ENCODE peak calls at places on chromosome 5, in four cellular contexts. E is K562, D is GM12878, G is HL-60. J is an unnamed sample.
A peak's percentile ranks its signal among the peaks of the same experiment; 100 is the strongest.

GRCh38 chr5:148858106-148858505 is 31.7 kb downstream of the ADRB2 start:
- DNase-seq in G (no peak), E (no peak), D (no peak), J (no peak)

GRCh38 chr5:134649163-134649916 is 755 bp downstream of the SEC24A start:
- DNase-seq in E (peak; percentile 55), D (no peak), G (no peak), J (no peak)

GRCh38 chr5:68547621-68548020 is 332.1 kb downstream of the PIK3R1 start:
- DNase-seq in G (no peak), E (no peak), D (no peak), J (no peak)

GRCh38 chr5:147752666-147753290 is 29.8 kb downstream of the JAKMIP2 start:
- DNase-seq in D (no peak), G (no peak), E (no peak), J (no peak)

GRCh38 chr5:142109356-142110045 is 922 bp downstream of the NDFIP1 start:
- DNase-seq in E (peak; percentile 44), D (no peak), G (peak; percentile 22), J (peak; percentile 11)

GRCh38 chr5:16548115-16548514 is 68.7 kb downstream of the RETREG1 start:
- DNase-seq in E (no peak), D (no peak), G (no peak), J (no peak)

GRCh38 chr5:123545506-123545905 is 33.5 kb downstream of the CSNK1G3 start:
- DNase-seq in D (no peak), G (no peak), E (peak; percentile 45), J (no peak)

GRCh38 chr5:15238006-15238405 is 262.0 kb upstream of the FBXL7 start:
- DNase-seq in D (no peak), G (no peak), E (no peak), J (no peak)

GRCh38 chr5:157516626-157517325 is 56.8 kb downstream of the NIPAL4 start:
- DNase-seq in E (no peak), D (no peak), G (no peak), J (no peak)

GRCh38 chr5:72441861-72442540 is 65.2 kb downstream of the ZNF366 start:
- DNase-seq in G (no peak), E (no peak), D (no peak), J (no peak)

GRCh38 chr5:9947231-9947693 is 302.4 kb downstream of the ATPSCKMT start:
- DNase-seq in D (peak; percentile 24), E (no peak), G (no peak), J (no peak)

GRCh38 chr5:116084231-116084630 is 594 bp upstream of the COMMD10 start:
- DNase-seq in E (peak; percentile 62), D (no peak), G (peak; percentile 14), J (no peak)

GRCh38 chr5:160601045-160601444 is 179.4 kb downstream of the PTTG1 start:
- DNase-seq in D (no peak), G (no peak), E (no peak), J (no peak)

GRCh38 chr5:115179068-115179958 is 9.6 kb upstream of the TRIM36 start:
- DNase-seq in G (no peak), D (no peak), E (no peak), J (peak; percentile 20)

DNA sequence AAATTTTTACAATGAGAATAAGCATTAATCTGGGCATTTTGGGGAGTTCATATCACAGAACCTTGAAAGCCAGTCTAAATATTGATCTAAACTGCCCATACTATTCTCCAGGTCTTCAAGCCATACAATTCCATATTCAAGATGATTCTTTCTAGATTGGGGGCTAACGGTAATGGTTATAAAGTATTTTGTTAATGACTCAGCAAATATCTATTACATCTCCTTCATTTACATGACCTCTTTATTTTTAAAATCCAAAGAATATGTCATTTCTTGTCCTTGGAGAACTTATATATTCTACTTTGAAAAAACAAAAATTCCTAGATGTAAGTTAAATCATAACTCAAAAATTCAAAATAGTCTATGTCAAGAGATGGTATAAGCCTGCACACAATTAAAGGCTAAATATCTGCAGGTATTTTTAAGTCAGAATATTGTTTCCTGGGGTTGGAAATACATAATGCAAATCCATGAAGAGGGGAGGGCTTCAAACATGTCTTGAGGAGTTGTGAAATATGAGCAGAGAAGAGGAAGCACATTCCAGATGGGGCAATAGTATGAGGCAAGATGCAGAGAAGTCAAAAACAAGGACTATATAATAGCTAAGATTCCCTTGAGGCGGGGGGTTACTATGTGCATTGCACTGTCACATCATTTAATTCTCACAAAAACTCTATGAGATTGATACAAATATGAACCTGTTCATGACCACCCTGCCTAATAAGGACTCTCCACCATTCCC is 526.4 kb downstream of the NR2F1-AS1 start:
- DNase-seq in D (no peak), G (peak; percentile 42), E (no peak), J (no peak)
- TF ChIP-seq SPI1 in D (no peak), G (no peak), E (no peak), J (no peak)

DNA sequence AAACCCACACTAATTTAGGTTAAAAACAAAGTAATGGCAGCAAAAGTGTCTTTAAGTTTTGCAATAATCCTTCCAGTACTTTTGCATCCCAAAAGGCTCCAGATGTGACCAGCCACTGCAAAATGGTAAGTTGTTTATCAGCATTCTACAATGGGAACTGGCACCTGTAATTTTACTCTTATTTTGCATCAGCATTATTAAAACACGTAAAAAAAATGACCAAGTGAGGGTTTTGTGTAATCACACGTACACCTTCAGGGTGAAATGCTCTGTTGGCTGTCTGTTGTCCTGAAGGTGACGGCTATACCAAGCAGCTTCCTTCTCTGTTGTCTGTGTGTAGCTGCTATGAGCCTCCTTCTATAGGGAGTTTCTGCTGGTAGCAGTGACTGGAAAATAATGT is 36.9 kb upstream of the SSBP2 start:
- DNase-seq in E (peak; percentile 27), G (peak; percentile 6), D (no peak), J (no peak)
- TF ChIP-seq SPI1 in E (no peak), G (no peak), D (no peak), J (no peak)

DNA sequence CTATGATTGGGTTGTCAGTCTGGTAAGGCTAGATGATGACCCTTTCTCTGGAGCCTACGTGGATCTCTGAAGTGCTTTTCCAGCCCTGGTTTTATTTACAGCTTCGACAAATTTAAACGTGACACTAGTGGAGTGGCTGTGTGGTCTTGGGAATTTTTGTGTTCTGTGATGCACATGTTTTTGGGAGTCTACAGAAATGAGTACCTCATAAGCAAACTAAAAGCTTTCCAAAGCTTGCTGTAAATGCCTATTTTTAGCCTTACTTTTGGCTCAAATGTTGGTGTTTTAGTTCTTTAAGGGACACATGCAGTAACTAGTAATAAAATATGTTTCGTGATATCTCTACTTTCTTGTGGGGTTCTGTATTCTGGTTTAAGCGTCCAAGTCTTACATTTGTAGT is 3.3 kb downstream of the LARP1 start:
- DNase-seq in D (no peak), E (no peak), G (no peak), J (no peak)
- TF ChIP-seq SPI1 in D (no peak), E (no peak), G (no peak), J (no peak)

DNA sequence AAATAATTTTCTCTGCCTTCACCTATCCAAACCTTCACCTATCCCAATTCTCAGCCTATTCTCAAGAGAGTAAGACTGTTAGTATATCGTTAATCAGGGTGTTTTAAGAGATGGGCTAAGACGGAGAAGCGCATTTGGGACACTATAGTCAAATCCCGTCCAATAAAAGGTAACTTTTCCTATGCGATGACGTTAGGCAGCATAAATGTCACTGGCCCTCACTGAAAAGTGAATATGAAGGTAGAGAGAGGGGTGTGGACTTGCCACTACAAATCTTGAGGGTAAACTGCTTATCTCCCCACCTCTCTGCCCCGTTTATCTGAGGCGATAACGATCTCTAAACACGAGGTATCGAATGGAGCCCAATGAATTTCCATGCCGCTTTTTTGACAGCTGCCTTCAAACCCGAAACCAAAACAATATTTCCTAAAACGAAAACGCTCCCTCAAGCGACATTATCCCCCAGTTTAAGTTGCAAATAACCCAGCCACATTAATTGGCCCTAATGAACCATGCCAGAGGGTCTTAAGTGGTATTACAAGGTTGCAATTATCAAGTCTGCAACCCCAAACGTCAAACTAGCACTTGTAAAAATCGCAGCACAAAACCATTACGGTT is 1.5 kb downstream of the NR3C1 start:
- DNase-seq in G (no peak), D (no peak), E (peak; percentile 5), J (no peak)
- TF ChIP-seq SPI1 in G (no peak), D (no peak), E (no peak), J (no peak)

GRCh38 chr5:132495672-132496630 is 5.4 kb upstream of the IRF1 start:
- DNase-seq in E (peak; percentile 95), G (peak; percentile 90), D (peak; percentile 72), J (peak; percentile 60)

GRCh38 chr5:132495063-132495671 is 4.6 kb upstream of the IRF1 start:
- DNase-seq in D (no peak), E (no peak), G (no peak), J (no peak)

GRCh38 chr5:132498152-132498551 is 7.6 kb upstream of the IRF1 start:
- DNase-seq in D (no peak), G (no peak), E (no peak), J (no peak)

GRCh38 chr5:132497488-132497997 is 7.0 kb upstream of the IRF1 start:
- DNase-seq in D (no peak), E (no peak), G (no peak), J (no peak)

DNA sequence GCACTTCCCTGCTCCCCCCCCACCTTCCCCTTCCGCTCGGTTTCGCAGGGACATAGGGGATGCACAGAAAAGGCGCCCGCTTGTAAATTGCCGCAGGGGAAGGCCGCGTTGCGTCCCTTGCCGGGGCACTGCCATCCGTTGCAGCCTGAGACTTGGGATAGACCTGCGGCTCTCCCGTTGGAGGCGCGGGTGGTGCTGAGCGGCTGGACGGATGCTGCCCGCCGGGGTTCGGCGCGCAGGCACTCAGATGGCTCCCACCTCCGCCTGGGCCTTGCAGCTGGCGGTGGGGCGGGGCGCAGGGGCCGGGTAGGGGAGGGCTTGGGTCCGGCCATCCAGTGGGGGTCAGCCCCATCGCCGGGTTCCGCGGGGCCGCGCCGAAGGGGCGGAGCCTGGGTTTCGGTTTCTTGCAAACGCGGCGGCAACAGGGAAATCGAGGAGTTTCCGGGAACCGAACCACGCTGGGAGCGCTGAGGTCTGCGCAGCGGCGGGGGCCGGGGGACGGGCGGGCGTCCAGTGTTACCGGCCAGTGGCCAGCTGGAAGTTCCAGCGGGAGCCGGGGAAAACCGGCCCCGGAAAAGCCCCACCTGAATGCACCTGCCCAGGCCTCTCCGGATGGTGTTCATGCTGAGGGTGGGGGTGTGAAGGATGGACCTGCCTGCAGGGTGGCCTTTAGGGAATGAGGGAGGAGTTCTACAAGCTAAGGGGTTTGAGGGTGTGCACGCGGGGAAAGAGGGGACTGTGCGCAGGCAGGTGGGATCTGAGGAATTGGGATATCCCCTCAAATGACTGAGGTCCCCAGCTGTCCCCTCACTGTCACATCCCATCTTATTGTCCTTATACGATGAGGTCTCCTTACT is 6.3 kb upstream of the IRF1 start:
- DNase-seq in G (peak; percentile 61), D (no peak), E (peak; percentile 91), J (peak; percentile 59)
- TF ChIP-seq SPI1 in G (no peak), D (no peak), E (no peak), J (no peak)

GRCh38 chr5:1702318-1702717 is 97.3 kb downstream of the MRPL36 start:
- DNase-seq in E (peak; percentile 29), D (no peak), G (no peak), J (no peak)
- TF ChIP-seq SPI1 in E (no peak), D (no peak), G (no peak), J (no peak)

J was measured in GM12891.